ENCODE peak calls at places on chromosomes 12 and 14, in six cellular contexts. One of them, this sample, is unnamed.

GRCh38 chr12:104974626-104975290 is 11.4 kb upstream of the NOPCHAP1 start:
- DNase-seq in brain microvascular endothelial cell: no peak
- DNase-seq in lung: no peak
- DNase-seq in tibial nerve: no peak
- DNase-seq in fibroblast of lung: peak; percentile 52
- DNase-seq in SK-N-SH: no peak
- DNase-seq in this sample: peak; percentile 37

GRCh38 chr12:49784756-49785409 is 43.3 kb downstream of the NCKAP5L start:
- DNase-seq in tibial nerve: no peak
- DNase-seq in lung: no peak
- DNase-seq in fibroblast of lung: peak; percentile 52
- DNase-seq in brain microvascular endothelial cell: no peak
- DNase-seq in SK-N-SH: no peak
- DNase-seq in this sample: peak; percentile 48

GRCh38 chr14:75720828-75721227 is 59.8 kb downstream of the TTLL5 start:
- DNase-seq in fibroblast of lung: peak; percentile 75
- DNase-seq in lung: no peak
- DNase-seq in SK-N-SH: no peak
- DNase-seq in tibial nerve: peak; percentile 25
- DNase-seq in brain microvascular endothelial cell: peak; percentile 47
- DNase-seq in this sample: peak; percentile 78

GRCh38 chr12:92899388-92900001 is 29.6 kb downstream of the EEA1 start:
- DNase-seq in brain microvascular endothelial cell: peak; percentile 98
- DNase-seq in lung: peak; percentile 69
- DNase-seq in SK-N-SH: peak; percentile 8
- DNase-seq in tibial nerve: peak; percentile 63
- DNase-seq in fibroblast of lung: peak; percentile 99
- DNase-seq in this sample: peak; percentile 100

GRCh38 chr12:76028649-76029277 is 2.8 kb downstream of the PHLDA1 start:
- DNase-seq in tibial nerve: no peak
- DNase-seq in SK-N-SH: no peak
- DNase-seq in lung: no peak
- DNase-seq in fibroblast of lung: no peak
- DNase-seq in brain microvascular endothelial cell: no peak
- DNase-seq in this sample: peak; percentile 51

GRCh38 chr12:95215925-95216324 is 1.3 kb downstream of the FGD6 start:
- DNase-seq in tibial nerve: no peak
- DNase-seq in SK-N-SH: no peak
- DNase-seq in fibroblast of lung: peak; percentile 69
- DNase-seq in lung: no peak
- DNase-seq in brain microvascular endothelial cell: peak; percentile 28
- DNase-seq in this sample: peak; percentile 74

GRCh38 chr12:92574046-92574783 is 128.6 kb upstream of the PLEKHG7 start:
- DNase-seq in lung: no peak
- DNase-seq in SK-N-SH: no peak
- DNase-seq in brain microvascular endothelial cell: peak; percentile 29
- DNase-seq in tibial nerve: no peak
- DNase-seq in fibroblast of lung: peak; percentile 30
- DNase-seq in this sample: no peak

GRCh38 chr14:69933623-69934275 is 54.5 kb downstream of the SMOC1 start:
- DNase-seq in tibial nerve: no peak
- DNase-seq in brain microvascular endothelial cell: no peak
- DNase-seq in fibroblast of lung: no peak
- DNase-seq in lung: no peak
- DNase-seq in SK-N-SH: no peak
- DNase-seq in this sample: no peak

DNA sequence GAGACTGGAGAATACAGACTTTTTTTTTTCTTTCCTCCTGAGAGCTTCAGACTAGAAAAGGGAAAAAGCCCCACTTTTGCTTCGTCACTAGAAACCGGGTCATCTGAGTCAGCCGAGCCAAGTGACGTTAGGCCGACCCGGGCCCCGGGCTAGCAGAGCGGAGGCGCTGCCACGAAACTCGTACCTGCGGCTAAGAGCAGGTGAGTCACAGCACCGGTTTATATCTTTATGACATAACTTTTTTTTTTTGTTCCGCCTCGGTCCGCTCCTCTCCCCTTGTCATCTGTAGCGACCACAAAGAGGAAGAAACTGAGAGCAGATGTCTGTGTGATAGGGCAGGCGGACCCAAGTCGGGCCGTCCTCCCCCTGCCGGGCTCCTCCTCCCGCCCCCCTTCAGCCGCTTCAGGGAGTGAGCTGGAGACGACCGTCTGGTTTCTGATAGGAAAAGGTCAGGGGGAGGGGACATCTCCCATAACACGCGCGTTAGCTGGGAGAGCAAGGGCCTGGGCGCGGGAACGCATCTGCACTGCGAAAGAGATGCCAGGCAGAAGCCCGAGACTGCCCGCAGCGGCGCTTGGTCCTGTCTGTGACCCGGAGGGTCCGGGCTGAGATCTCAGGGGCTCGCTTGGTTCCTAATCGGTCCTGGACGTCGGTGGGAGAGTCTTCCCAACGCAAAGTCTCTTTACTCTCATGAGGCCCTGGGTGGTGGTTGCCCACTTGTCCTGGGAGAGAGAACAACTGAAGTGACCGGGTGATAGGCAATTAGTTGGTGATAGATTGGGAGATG is 573 bp downstream of the TTC6 start:
- DNase-seq in brain microvascular endothelial cell: no peak
- DNase-seq in SK-N-SH: no peak
- DNase-seq in lung: peak; percentile 86
- DNase-seq in fibroblast of lung: peak; percentile 22
- DNase-seq in tibial nerve: no peak
- DNase-seq in this sample: no peak
- H3K4me3 ChIP-seq in brain microvascular endothelial cell: peak overlapping the region; percentile 15
- H3K4me3 ChIP-seq in SK-N-SH: no peak overlapping the region
- H3K4me3 ChIP-seq in lung: no peak overlapping the region
- H3K4me3 ChIP-seq in fibroblast of lung: no peak overlapping the region
- H3K4me3 ChIP-seq in tibial nerve: peak overlapping the region; percentile 50
- H3K4me3 ChIP-seq in this sample: peak overlapping the region; percentile 17

GRCh38 chr12:53067074-53067992 is 11.9 kb downstream of the SPRYD3 start:
- DNase-seq in fibroblast of lung: no peak
- DNase-seq in brain microvascular endothelial cell: no peak
- DNase-seq in SK-N-SH: no peak
- DNase-seq in tibial nerve: no peak
- DNase-seq in lung: no peak
- DNase-seq in this sample: no peak
- H3K4me3 ChIP-seq in fibroblast of lung: no peak overlapping the region
- H3K4me3 ChIP-seq in brain microvascular endothelial cell: no peak overlapping the region
- H3K4me3 ChIP-seq in SK-N-SH: no peak overlapping the region
- H3K4me3 ChIP-seq in tibial nerve: no peak overlapping the region
- H3K4me3 ChIP-seq in lung: no peak overlapping the region
- H3K4me3 ChIP-seq in this sample: no peak overlapping the region

DNA sequence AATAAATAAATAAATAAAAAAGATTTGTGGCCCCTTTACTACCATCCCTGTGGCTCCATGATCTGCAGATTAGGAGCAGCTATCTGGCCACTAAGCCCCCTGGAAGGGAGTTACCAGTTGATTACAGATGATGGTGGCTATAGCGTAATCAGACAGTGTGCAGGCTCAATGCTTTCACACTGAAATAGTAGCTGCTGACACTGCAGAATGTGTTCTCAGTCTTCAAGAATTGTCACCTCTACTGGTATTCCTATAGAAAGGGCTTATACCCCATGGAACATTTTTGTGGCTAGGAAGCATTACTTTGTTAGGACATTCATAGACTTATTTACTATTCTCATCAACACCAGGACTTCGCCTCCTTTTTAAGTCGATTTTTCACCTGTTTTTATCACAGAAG is 30.9 kb downstream of the DCAF4 start:
- DNase-seq in brain microvascular endothelial cell: no peak
- DNase-seq in lung: no peak
- DNase-seq in tibial nerve: no peak
- DNase-seq in fibroblast of lung: no peak
- DNase-seq in SK-N-SH: no peak
- DNase-seq in this sample: no peak
- H3K4me3 ChIP-seq in brain microvascular endothelial cell: no peak overlapping the region
- H3K4me3 ChIP-seq in lung: no peak overlapping the region
- H3K4me3 ChIP-seq in tibial nerve: no peak overlapping the region
- H3K4me3 ChIP-seq in fibroblast of lung: no peak overlapping the region
- H3K4me3 ChIP-seq in SK-N-SH: no peak overlapping the region
- H3K4me3 ChIP-seq in this sample: no peak overlapping the region

DNA sequence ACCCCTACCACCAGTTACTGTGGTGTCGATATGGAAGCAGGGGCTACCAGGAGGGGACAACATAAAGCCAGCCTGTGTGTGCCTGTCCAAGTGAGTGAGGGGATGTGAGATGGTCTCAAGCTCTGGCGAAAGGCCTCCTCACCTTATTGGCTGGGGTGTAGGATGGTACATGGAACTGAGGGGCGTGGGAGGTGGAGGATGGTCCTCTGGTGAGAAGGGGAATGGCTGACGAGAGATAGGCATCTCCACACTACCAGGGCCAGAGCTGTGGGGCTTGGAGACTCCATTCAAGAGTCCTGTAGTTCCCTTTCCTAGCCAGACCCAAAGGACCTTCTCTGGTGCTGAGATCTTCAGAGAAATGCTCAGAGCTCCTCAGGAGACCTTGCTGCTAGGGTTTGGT is 32.5 kb upstream of the COL2A1 start:
- DNase-seq in brain microvascular endothelial cell: no peak
- DNase-seq in tibial nerve: no peak
- DNase-seq in SK-N-SH: no peak
- DNase-seq in lung: no peak
- DNase-seq in fibroblast of lung: no peak
- DNase-seq in this sample: no peak
- H3K4me3 ChIP-seq in brain microvascular endothelial cell: no peak overlapping the region
- H3K4me3 ChIP-seq in tibial nerve: no peak overlapping the region
- H3K4me3 ChIP-seq in SK-N-SH: no peak overlapping the region
- H3K4me3 ChIP-seq in lung: no peak overlapping the region
- H3K4me3 ChIP-seq in fibroblast of lung: no peak overlapping the region
- H3K4me3 ChIP-seq in this sample: no peak overlapping the region

GRCh38 chr14:26926585-26926984 is 328.8 kb upstream of the NOVA1 start:
- DNase-seq in SK-N-SH: no peak
- DNase-seq in lung: no peak
- DNase-seq in tibial nerve: no peak
- DNase-seq in brain microvascular endothelial cell: no peak
- DNase-seq in fibroblast of lung: no peak
- DNase-seq in this sample: no peak

GRCh38 chr14:26930576-26930975 is 332.7 kb upstream of the NOVA1 start:
- DNase-seq in fibroblast of lung: no peak
- DNase-seq in tibial nerve: no peak
- DNase-seq in lung: no peak
- DNase-seq in SK-N-SH: no peak
- DNase-seq in brain microvascular endothelial cell: no peak
- DNase-seq in this sample: no peak

GRCh38 chr14:26925876-26926584 is 328.2 kb upstream of the NOVA1 start:
- DNase-seq in fibroblast of lung: peak; percentile 43
- DNase-seq in tibial nerve: no peak
- DNase-seq in SK-N-SH: no peak
- DNase-seq in lung: peak; percentile 47
- DNase-seq in brain microvascular endothelial cell: no peak
- DNase-seq in this sample: peak; percentile 7
- H3K4me3 ChIP-seq in fibroblast of lung: no peak overlapping the region
- H3K4me3 ChIP-seq in tibial nerve: no peak overlapping the region
- H3K4me3 ChIP-seq in SK-N-SH: no peak overlapping the region
- H3K4me3 ChIP-seq in lung: no peak overlapping the region
- H3K4me3 ChIP-seq in brain microvascular endothelial cell: no peak overlapping the region
- H3K4me3 ChIP-seq in this sample: no peak overlapping the region

GRCh38 chr14:98237939-98238338 is 1034.1 kb downstream of the BCL11B start:
- DNase-seq in lung: no peak
- DNase-seq in fibroblast of lung: no peak
- DNase-seq in SK-N-SH: no peak
- DNase-seq in brain microvascular endothelial cell: no peak
- DNase-seq in tibial nerve: no peak
- DNase-seq in this sample: no peak

GRCh38 chr14:98233656-98234055 is 1038.3 kb downstream of the BCL11B start:
- DNase-seq in fibroblast of lung: no peak
- DNase-seq in SK-N-SH: no peak
- DNase-seq in lung: no peak
- DNase-seq in tibial nerve: no peak
- DNase-seq in brain microvascular endothelial cell: no peak
- DNase-seq in this sample: no peak

GRCh38 chr14:98236314-98236713 is 1035.7 kb downstream of the BCL11B start:
- DNase-seq in SK-N-SH: no peak
- DNase-seq in lung: no peak
- DNase-seq in brain microvascular endothelial cell: no peak
- DNase-seq in fibroblast of lung: no peak
- DNase-seq in tibial nerve: no peak
- DNase-seq in this sample: no peak

GRCh38 chr14:98231210-98231609 is 1040.8 kb downstream of the BCL11B start:
- DNase-seq in SK-N-SH: no peak
- DNase-seq in fibroblast of lung: no peak
- DNase-seq in brain microvascular endothelial cell: no peak
- DNase-seq in tibial nerve: no peak
- DNase-seq in lung: no peak
- DNase-seq in this sample: no peak

DNA sequence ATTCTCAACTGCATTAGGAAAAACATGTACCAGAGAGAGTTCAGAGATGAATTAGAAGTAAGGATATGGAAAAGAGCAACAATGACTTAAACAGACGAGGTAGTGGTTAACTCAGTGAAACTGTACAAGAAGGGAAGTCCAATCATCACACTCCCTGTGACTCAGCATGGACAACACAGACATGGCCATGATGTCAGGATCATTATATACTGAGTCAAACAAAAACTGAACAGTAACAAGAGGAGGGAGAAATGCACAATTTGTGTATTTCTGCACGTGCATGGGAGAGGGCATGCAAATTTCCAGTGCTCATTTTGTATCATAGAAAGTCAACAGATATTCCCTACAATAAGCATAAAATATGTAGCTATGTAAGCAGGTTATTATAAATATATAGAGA is 1037.8 kb downstream of the BCL11B start:
- DNase-seq in brain microvascular endothelial cell: no peak
- DNase-seq in fibroblast of lung: peak; percentile 57
- DNase-seq in tibial nerve: no peak
- DNase-seq in SK-N-SH: no peak
- DNase-seq in lung: no peak
- DNase-seq in this sample: no peak
- H3K4me3 ChIP-seq in brain microvascular endothelial cell: no peak overlapping the region
- H3K4me3 ChIP-seq in fibroblast of lung: no peak overlapping the region
- H3K4me3 ChIP-seq in tibial nerve: no peak overlapping the region
- H3K4me3 ChIP-seq in SK-N-SH: no peak overlapping the region
- H3K4me3 ChIP-seq in lung: no peak overlapping the region
- H3K4me3 ChIP-seq in this sample: no peak overlapping the region

GRCh38 chr14:35822501-35822900 is 3.6 kb upstream of the BRMS1L start:
- DNase-seq in fibroblast of lung: no peak
- DNase-seq in lung: no peak
- DNase-seq in brain microvascular endothelial cell: no peak
- DNase-seq in SK-N-SH: no peak
- DNase-seq in tibial nerve: no peak
- DNase-seq in this sample: no peak

GRCh38 chr14:35827678-35828472 is 1.7 kb downstream of the BRMS1L start:
- DNase-seq in brain microvascular endothelial cell: no peak
- DNase-seq in fibroblast of lung: no peak
- DNase-seq in tibial nerve: no peak
- DNase-seq in SK-N-SH: no peak
- DNase-seq in lung: no peak
- DNase-seq in this sample: no peak

GRCh38 chr14:35826218-35826951 is at the start of gene BRMS1L:
- DNase-seq in lung: peak; percentile 98
- DNase-seq in fibroblast of lung: peak; percentile 99
- DNase-seq in SK-N-SH: peak; percentile 97
- DNase-seq in brain microvascular endothelial cell: peak; percentile 99
- DNase-seq in tibial nerve: peak; percentile 95
- DNase-seq in this sample: peak; percentile 99

GRCh38 chr14:35826952-35827416 is 846 bp downstream of the BRMS1L start:
- DNase-seq in SK-N-SH: no peak
- DNase-seq in lung: no peak
- DNase-seq in brain microvascular endothelial cell: no peak
- DNase-seq in fibroblast of lung: no peak
- DNase-seq in tibial nerve: no peak
- DNase-seq in this sample: peak; percentile 23

GRCh38 chr14:35825968-35826217 is 245 bp upstream of the BRMS1L start:
- DNase-seq in lung: no peak
- DNase-seq in tibial nerve: no peak
- DNase-seq in SK-N-SH: no peak
- DNase-seq in fibroblast of lung: no peak
- DNase-seq in brain microvascular endothelial cell: no peak
- DNase-seq in this sample: no peak
- H3K4me3 ChIP-seq in lung: peak overlapping the region; percentile 45
- H3K4me3 ChIP-seq in tibial nerve: peak overlapping the region; percentile 97
- H3K4me3 ChIP-seq in SK-N-SH: peak overlapping the region; percentile 88
- H3K4me3 ChIP-seq in fibroblast of lung: peak overlapping the region; percentile 16
- H3K4me3 ChIP-seq in brain microvascular endothelial cell: peak overlapping the region; percentile 78
- H3K4me3 ChIP-seq in this sample: peak overlapping the region; percentile 55